ENCODE peak calls at places on chromosomes 1 and 21, in ten cellular contexts. T, R, O, W, H, P, S, M, Q and J are unnamed samples.

GRCh38 chr1:43545321-43545685 is 14.6 kb downstream of the PTPRF start:
- DNase-seq in T (no peak), R (no peak), O (no peak), W (no peak), H (no peak), P (no peak), S (no peak), M (no peak), Q (no peak), J (no peak)

GRCh38 chr21:15761508-15762100 is 31.8 kb downstream of the USP25 start:
- DNase-seq in T (no peak), R (no peak), O (no peak), W (no peak), H (no peak), P (no peak), S (no peak), M (peak), Q (peak), J (no peak)

GRCh38 chr1:31672988-31673387 is 28.3 kb upstream of the PEF1 start:
- DNase-seq in T (peak), R (no peak), O (no peak), W (peak), H (no peak), P (no peak), S (no peak), M (no peak), Q (no peak), J (no peak)

GRCh38 chr1:147717051-147717705 is 43.2 kb downstream of the GJA5 start:
- DNase-seq in T (no peak), R (peak), O (no peak), W (no peak), H (no peak), P (no peak), S (peak), M (no peak), Q (peak), J (no peak)

GRCh38 chr1:221573727-221574126 is 168.2 kb downstream of the DUSP10 start:
- DNase-seq in T (no peak), R (no peak), O (no peak), W (no peak), H (no peak), P (no peak), S (no peak), M (peak), Q (no peak), J (no peak)

GRCh38 chr1:171794085-171794484 is 12.6 kb downstream of the METTL13 start:
- DNase-seq in T (no peak), R (no peak), O (peak), W (no peak), H (peak), P (no peak), S (peak), M (no peak), Q (no peak), J (peak)

GRCh38 chr1:18225236-18225904 is 117.8 kb downstream of the IGSF21 start:
- DNase-seq in T (no peak), R (no peak), O (no peak), W (no peak), H (no peak), P (no peak), S (no peak), M (no peak), Q (no peak), J (no peak)

GRCh38 chr1:152110365-152110859 is 4.8 kb downstream of the TCHH start:
- DNase-seq in T (peak), R (peak), O (peak), W (no peak), H (peak), P (no peak), S (no peak), M (peak), Q (no peak), J (peak)

GRCh38 chr21:46003575-46004007 is 22.0 kb downstream of the COL6A1 start:
- DNase-seq in T (peak), R (no peak), O (no peak), W (peak), H (no peak), P (no peak), S (no peak), M (no peak), Q (peak), J (no peak)

GRCh38 chr1:48735753-48736152 is 40.9 kb downstream of the BEND5 start:
- DNase-seq in T (no peak), R (no peak), O (no peak), W (no peak), H (no peak), P (no peak), S (no peak), M (no peak), Q (no peak), J (no peak)

GRCh38 chr1:53582211-53583020 is 123.2 kb downstream of the DMRTB1 start:
- DNase-seq in T (no peak), R (no peak), O (no peak), W (no peak), H (no peak), P (no peak), S (no peak), M (peak), Q (no peak), J (no peak)

GRCh38 chr1:205261946-205262668 is 34.4 kb downstream of the TMCC2 start:
- DNase-seq in T (peak), R (no peak), O (peak), W (no peak), H (peak), P (no peak), S (no peak), M (no peak), Q (no peak), J (peak)

GRCh38 chr1:119336738-119337315 is 31.8 kb upstream of the HAO2 start:
- DNase-seq in T (no peak), R (no peak), O (peak), W (no peak), H (peak), P (no peak), S (no peak), M (no peak), Q (no peak), J (no peak)

GRCh38 chr1:233114159-233114558 is 163.7 kb downstream of the NTPCR start:
- DNase-seq in T (no peak), R (no peak), O (no peak), W (no peak), H (peak), P (no peak), S (no peak), M (no peak), Q (no peak), J (peak)

GRCh38 chr1:222950892-222951291 is 136.1 kb downstream of the DISP1 start:
- DNase-seq in T (no peak), R (no peak), O (no peak), W (no peak), H (no peak), P (no peak), S (no peak), M (no peak), Q (no peak), J (no peak)

GRCh38 chr1:57966340-57966739 is 542.5 kb upstream of the DAB1 start:
- DNase-seq in T (no peak), R (no peak), O (no peak), W (no peak), H (no peak), P (no peak), S (no peak), M (no peak), Q (no peak), J (no peak)

GRCh38 chr21:44636209-44637017 is 743 bp upstream of the KRTAP10-10 start:
- DNase-seq in T (no peak), R (no peak), O (no peak), W (no peak), H (no peak), P (no peak), S (no peak), M (no peak), Q (peak), J (no peak)

GRCh38 chr1:109530457-109531204 is 9.0 kb upstream of the GPR61 start:
- DNase-seq in T (no peak), R (no peak), O (no peak), W (no peak), H (no peak), P (no peak), S (no peak), M (no peak), Q (no peak), J (no peak)

GRCh38 chr21:44503901-44504399 is 36.0 kb downstream of the KRTAP10-1 start:
- DNase-seq in T (peak), R (peak), O (no peak), W (no peak), H (no peak), P (no peak), S (no peak), M (no peak), Q (no peak), J (no peak)

GRCh38 chr1:182845379-182845778 is 6.2 kb downstream of the DHX9 start:
- DNase-seq in T (no peak), R (no peak), O (no peak), W (no peak), H (no peak), P (no peak), S (no peak), M (no peak), Q (no peak), J (no peak)

GRCh38 chr1:236465959-236466303 is 57.9 kb upstream of the LGALS8 start:
- DNase-seq in T (no peak), R (no peak), O (no peak), W (no peak), H (no peak), P (no peak), S (no peak), M (no peak), Q (no peak), J (no peak)

GRCh38 chr1:218371927-218372672 is 27.0 kb downstream of the TGFB2 start:
- DNase-seq in T (no peak), R (no peak), O (peak), W (no peak), H (peak), P (no peak), S (no peak), M (no peak), Q (no peak), J (peak)

GRCh38 chr1:201816309-201816849 is 12.6 kb upstream of the IPO9 start:
- DNase-seq in T (no peak), R (no peak), O (no peak), W (no peak), H (no peak), P (no peak), S (no peak), M (no peak), Q (no peak), J (no peak)

GRCh38 chr1:199226163-199226562 is 587.3 kb downstream of the PTPRC start:
- DNase-seq in T (no peak), R (no peak), O (peak), W (no peak), H (peak), P (no peak), S (peak), M (no peak), Q (no peak), J (peak)

GRCh38 chr1:182909578-182909977 is 43.4 kb downstream of the SHCBP1L start:
- DNase-seq in T (no peak), R (no peak), O (no peak), W (no peak), H (no peak), P (no peak), S (no peak), M (no peak), Q (no peak), J (no peak)

GRCh38 chr1:24374891-24375786 is 38.4 kb downstream of the STPG1 start:
- DNase-seq in T (peak), R (no peak), O (peak), W (no peak), H (no peak), P (peak), S (no peak), M (no peak), Q (no peak), J (peak)

GRCh38 chr1:20491178-20491577 is 5.2 kb upstream of the CAMK2N1 start:
- DNase-seq in T (no peak), R (no peak), O (no peak), W (no peak), H (no peak), P (no peak), S (no peak), M (no peak), Q (no peak), J (no peak)

GRCh38 chr1:116446686-116447085 is 73.6 kb downstream of the ATP1A1 start:
- DNase-seq in T (no peak), R (no peak), O (no peak), W (no peak), H (no peak), P (no peak), S (no peak), M (no peak), Q (no peak), J (no peak)

GRCh38 chr1:222928212-222928611 is 113.4 kb downstream of the DISP1 start:
- DNase-seq in T (peak), R (peak), O (peak), W (peak), H (peak), P (peak), S (no peak), M (peak), Q (peak), J (peak)

GRCh38 chr1:180646093-180646492 is 14.3 kb downstream of the XPR1 start:
- DNase-seq in T (no peak), R (no peak), O (no peak), W (no peak), H (no peak), P (no peak), S (no peak), M (no peak), Q (no peak), J (no peak)

GRCh38 chr1:231781887-231782286 is 155.3 kb downstream of the DISC1 start:
- DNase-seq in T (no peak), R (no peak), O (no peak), W (no peak), H (peak), P (no peak), S (no peak), M (no peak), Q (no peak), J (no peak)

GRCh38 chr1:89260042-89260441 is 12.6 kb downstream of the GBP5 start:
- DNase-seq in T (no peak), R (no peak), O (no peak), W (no peak), H (no peak), P (no peak), S (no peak), M (no peak), Q (no peak), J (no peak)

DNA sequence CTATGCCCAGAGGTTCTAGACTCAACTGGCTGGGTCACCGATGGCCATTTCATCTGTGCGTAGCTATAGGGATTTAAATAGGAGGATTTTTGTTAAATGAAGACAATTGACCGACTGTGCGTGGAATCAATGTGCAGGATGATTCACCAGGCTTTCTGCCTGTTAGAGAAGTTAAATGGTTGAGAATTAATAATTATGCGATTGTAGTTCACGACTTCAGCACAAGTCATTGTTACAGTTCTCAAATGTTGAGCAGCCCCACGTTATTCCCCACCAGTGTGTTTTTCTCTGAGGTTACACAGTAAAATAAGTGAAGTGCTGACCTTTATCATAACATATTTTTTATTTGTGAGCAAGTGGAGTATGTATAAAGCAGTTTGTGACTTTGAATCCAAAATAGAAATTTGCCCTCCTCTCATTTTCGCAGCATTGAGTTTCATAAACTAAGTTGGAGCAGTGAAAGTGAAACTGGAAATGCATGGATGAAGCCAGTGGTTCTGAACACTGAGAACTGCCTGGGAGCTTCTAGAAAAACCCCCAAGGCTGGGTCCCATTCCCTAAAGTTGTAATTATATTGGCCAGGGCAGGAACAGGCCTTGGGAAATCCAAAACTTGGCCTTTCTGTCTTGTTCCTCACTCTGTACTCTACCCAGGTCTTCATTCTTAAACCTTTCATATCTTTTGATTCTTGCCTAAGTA is 102.6 kb downstream of the GALNT2 start:
- DNase-seq in T (no peak), R (no peak), O (peak), W (peak), H (peak), P (no peak), S (no peak), M (peak), Q (no peak), J (no peak)
- H3K4me3 ChIP-seq in T (no peak), R (no peak), O (peak), W (no peak), H (peak), P (no peak), S (no peak), M (no peak), Q (peak), J (no peak)

GRCh38 chr21:31220567-31220966 is 123.5 kb downstream of the TIAM1 start:
- DNase-seq in T (no peak), R (no peak), O (peak), W (no peak), H (peak), P (peak), S (no peak), M (no peak), Q (no peak), J (peak)
- H3K4me3 ChIP-seq in T (no peak), R (no peak), O (peak), W (no peak), H (no peak), P (no peak), S (no peak), M (no peak), Q (no peak), J (no peak)

GRCh38 chr21:33895356-33895755 is 20.2 kb downstream of the ATP5PO start:
- DNase-seq in T (no peak), R (no peak), O (no peak), W (no peak), H (no peak), P (no peak), S (no peak), M (no peak), Q (no peak), J (no peak)
- H3K4me3 ChIP-seq in T (no peak), R (no peak), O (no peak), W (no peak), H (no peak), P (no peak), S (no peak), M (no peak), Q (no peak), J (no peak)

DNA sequence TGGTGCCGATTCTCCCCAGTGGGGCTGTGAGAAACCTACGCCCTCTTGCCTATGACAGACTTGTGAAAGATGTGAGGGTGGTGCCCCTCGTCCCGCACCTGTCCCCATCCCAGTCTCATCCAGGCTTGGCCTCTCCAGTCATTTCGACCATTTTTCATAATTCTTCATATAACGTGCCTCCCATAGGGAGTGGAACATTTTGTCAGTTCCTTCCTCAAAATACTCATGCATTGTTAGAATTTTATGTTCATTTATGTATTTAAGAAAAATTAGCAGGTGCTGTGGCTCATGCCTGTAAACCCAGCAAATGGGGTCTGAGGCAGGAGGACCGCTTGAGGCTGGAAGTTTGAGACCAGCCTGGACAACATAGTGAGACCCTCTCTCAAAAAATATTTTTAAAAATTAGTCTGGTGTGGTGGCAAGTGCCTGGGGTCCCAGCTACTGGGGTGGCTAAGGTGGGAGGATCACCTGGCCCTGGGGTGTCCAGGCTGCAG is 19.7 kb upstream of the SMPDL3B start:
- DNase-seq in T (no peak), R (no peak), O (no peak), W (no peak), H (no peak), P (no peak), S (no peak), M (no peak), Q (no peak), J (no peak)
- H3K4me3 ChIP-seq in T (peak), R (no peak), O (peak), W (no peak), H (peak), P (peak), S (no peak), M (no peak), Q (peak), J (peak)

GRCh38 chr1:1213919-1214599 is at the start of gene TNFRSF4:
- DNase-seq in T (no peak), R (no peak), O (no peak), W (no peak), H (no peak), P (no peak), S (no peak), M (no peak), Q (no peak), J (no peak)
- H3K4me3 ChIP-seq in T (no peak), R (no peak), O (no peak), W (no peak), H (no peak), P (no peak), S (no peak), M (no peak), Q (peak), J (no peak)

DNA sequence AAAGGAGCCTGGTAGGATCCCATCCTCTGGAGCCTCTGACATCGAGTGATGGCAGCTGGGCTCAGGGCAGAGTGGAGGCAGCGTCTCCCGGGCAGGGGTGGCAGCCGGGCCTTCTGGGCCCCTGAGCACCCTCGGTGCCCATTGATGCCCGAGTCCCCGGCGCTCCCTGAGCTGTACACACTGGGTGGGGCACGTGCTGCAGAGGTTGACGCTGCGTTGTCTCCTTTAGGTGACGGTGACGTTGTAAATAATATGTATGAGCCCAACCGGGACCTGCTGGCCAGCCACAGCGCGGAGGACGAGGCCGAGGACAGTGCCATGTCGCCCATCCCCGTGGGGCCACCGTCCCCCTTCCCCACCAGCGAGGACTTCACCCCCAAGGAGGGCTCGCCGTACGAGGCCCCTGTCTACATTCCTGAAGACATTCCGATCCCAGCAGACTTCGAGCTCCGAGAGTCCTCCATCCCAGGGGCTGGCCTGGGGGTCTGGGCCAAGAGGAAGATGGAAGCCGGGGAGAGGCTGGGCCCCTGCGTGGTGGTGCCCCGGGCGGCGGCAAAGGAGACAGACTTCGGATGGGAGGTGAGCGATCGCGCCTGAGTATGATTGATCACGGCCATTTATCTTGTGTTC is 117.0 kb downstream of the PRDM16 start:
- DNase-seq in T (no peak), R (no peak), O (no peak), W (no peak), H (no peak), P (no peak), S (no peak), M (no peak), Q (no peak), J (no peak)
- H3K4me3 ChIP-seq in T (no peak), R (no peak), O (no peak), W (no peak), H (no peak), P (no peak), S (no peak), M (no peak), Q (no peak), J (no peak)

DNA sequence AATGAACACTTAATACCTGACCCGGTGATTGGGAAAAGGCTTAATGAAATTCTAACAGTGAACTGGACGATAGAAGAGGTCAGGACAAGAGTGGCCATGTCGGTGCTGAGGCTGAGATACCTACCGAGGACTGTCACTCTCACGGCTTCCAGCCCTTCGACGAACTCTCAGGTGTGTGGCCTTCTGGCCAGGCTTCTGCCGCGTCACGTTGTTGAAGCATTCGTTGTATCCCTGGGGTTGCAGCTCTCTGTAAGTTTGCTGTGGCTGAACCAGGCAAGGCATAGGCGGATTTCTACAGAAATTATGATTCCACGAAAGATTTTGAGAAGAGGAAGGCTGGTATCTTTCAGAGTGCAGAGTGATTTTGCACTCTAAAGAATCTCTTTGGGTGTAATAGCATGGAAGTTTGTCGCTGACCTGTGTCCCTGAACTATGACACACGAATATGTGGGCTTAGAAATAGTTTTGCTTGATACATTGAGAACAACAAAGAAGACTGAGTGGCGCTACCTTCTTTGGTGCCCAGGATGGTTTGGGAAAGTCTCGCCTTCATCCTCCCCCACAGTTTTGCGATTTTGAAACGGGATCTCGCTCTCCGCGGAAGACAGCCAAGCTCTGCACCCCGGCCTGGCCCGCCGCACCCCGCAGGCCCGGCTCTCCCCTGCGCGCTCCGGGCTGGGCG is 403 bp upstream of the EPHX4 start:
- DNase-seq in T (peak), R (no peak), O (no peak), W (no peak), H (no peak), P (no peak), S (no peak), M (no peak), Q (no peak), J (no peak)
- H3K4me3 ChIP-seq in T (peak), R (peak), O (peak), W (no peak), H (peak), P (peak), S (peak), M (no peak), Q (peak), J (peak)

GRCh38 chr1:14946567-14947285 is 206.8 kb upstream of the TMEM51 start:
- DNase-seq in T (no peak), R (no peak), O (peak), W (no peak), H (peak), P (no peak), S (no peak), M (no peak), Q (peak), J (peak)
- H3K4me3 ChIP-seq in T (no peak), R (no peak), O (peak), W (no peak), H (peak), P (no peak), S (no peak), M (no peak), Q (no peak), J (peak)